ENCODE peak calls at places on chromosomes 1 and 21, in four cellular contexts. One of them, this sample, is unnamed.

GRCh38 chr1:94709891-94710581 is 110.1 kb upstream of the SLC44A3 start:
- DNase-seq in HEK293T: no peak
- DNase-seq in K562: no peak
- DNase-seq in HepG2: no peak
- DNase-seq in this sample: no peak

GRCh38 chr1:215526147-215526845 is 40.8 kb upstream of the KCTD3 start:
- DNase-seq in HEK293T: peak; percentile 39
- DNase-seq in K562: peak; percentile 42
- DNase-seq in HepG2: peak; percentile 45
- DNase-seq in this sample: peak; percentile 15

GRCh38 chr1:184882649-184883303 is 91.5 kb downstream of the NIBAN1 start:
- DNase-seq in HEK293T: no peak
- DNase-seq in K562: no peak
- DNase-seq in HepG2: no peak
- DNase-seq in this sample: no peak

GRCh38 chr1:161885013-161885412 is 118.9 kb downstream of the ATF6 start:
- DNase-seq in HEK293T: peak; percentile 18
- DNase-seq in K562: no peak
- DNase-seq in HepG2: no peak
- DNase-seq in this sample: no peak

GRCh38 chr1:166464333-166464732 is 297.5 kb upstream of the FAM78B start:
- DNase-seq in HEK293T: no peak
- DNase-seq in K562: no peak
- DNase-seq in HepG2: no peak
- DNase-seq in this sample: no peak

GRCh38 chr21:32463889-32464300 is 51.4 kb downstream of the EVA1C start:
- DNase-seq in HEK293T: no peak
- DNase-seq in K562: no peak
- DNase-seq in HepG2: peak; percentile 82
- DNase-seq in this sample: no peak

GRCh38 chr1:32715901-32716311 is 13.3 kb upstream of the SYNC start:
- DNase-seq in HEK293T: no peak
- DNase-seq in K562: no peak
- DNase-seq in HepG2: no peak
- DNase-seq in this sample: no peak

GRCh38 chr1:232752365-232752764 is 52.9 kb upstream of the MAP10 start:
- DNase-seq in HEK293T: no peak
- DNase-seq in K562: no peak
- DNase-seq in HepG2: no peak
- DNase-seq in this sample: no peak

GRCh38 chr21:41662161-41662560 is 104.7 kb downstream of the RIPK4 start:
- DNase-seq in HEK293T: no peak
- DNase-seq in K562: no peak
- DNase-seq in HepG2: no peak
- DNase-seq in this sample: no peak

GRCh38 chr1:202821467-202821866 is 10.7 kb downstream of the PCAT6 start:
- DNase-seq in HEK293T: no peak
- DNase-seq in K562: no peak
- DNase-seq in HepG2: no peak
- DNase-seq in this sample: no peak

GRCh38 chr1:39266269-39266668 is 61.8 kb downstream of the MACF1 start:
- DNase-seq in HEK293T: peak; percentile 14
- DNase-seq in K562: no peak
- DNase-seq in HepG2: no peak
- DNase-seq in this sample: no peak
- TF ChIP-seq FOXM1 in HEK293T: no peak
- TF ChIP-seq FOXM1 in K562: no peak
- TF ChIP-seq FOXM1 in HepG2: no peak
- TF ChIP-seq FOXM1 in this sample: no peak

GRCh38 chr1:48025076-48025475 is 27.9 kb upstream of the TRABD2B start:
- DNase-seq in HEK293T: no peak
- DNase-seq in K562: no peak
- DNase-seq in HepG2: no peak
- DNase-seq in this sample: no peak
- TF ChIP-seq FOXM1 in HEK293T: no peak
- TF ChIP-seq FOXM1 in K562: no peak
- TF ChIP-seq FOXM1 in HepG2: no peak
- TF ChIP-seq FOXM1 in this sample: no peak

GRCh38 chr21:46150073-46150472 is 5.3 kb downstream of the FTCD start:
- DNase-seq in HEK293T: no peak
- DNase-seq in K562: no peak
- DNase-seq in HepG2: no peak
- DNase-seq in this sample: no peak
- TF ChIP-seq FOXM1 in HEK293T: no peak
- TF ChIP-seq FOXM1 in K562: no peak
- TF ChIP-seq FOXM1 in HepG2: no peak
- TF ChIP-seq FOXM1 in this sample: no peak

DNA sequence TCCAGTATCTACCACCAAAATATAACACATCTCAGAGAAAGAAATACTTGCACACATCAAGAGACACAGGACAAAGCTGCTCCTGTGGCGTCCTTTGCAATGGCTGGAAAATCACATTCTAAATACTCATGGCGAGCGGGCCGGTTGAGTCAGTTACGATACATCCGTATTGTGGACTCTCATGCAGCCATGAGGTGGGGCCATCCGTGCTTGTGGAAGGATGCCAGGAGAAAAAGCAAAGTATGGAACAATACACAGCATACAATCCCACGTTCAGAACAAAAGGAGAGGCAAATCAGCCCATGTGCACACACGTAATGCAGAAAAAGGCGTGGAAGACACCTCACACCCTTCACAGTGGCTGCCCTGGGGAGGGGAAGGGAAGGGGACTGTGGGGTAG is 13.1 kb downstream of the ATP13A2 start:
- DNase-seq in HEK293T: no peak
- DNase-seq in K562: no peak
- DNase-seq in HepG2: no peak
- DNase-seq in this sample: peak; percentile 16
- TF ChIP-seq FOXM1 in HEK293T: no peak
- TF ChIP-seq FOXM1 in K562: no peak
- TF ChIP-seq FOXM1 in HepG2: no peak
- TF ChIP-seq FOXM1 in this sample: no peak

GRCh38 chr1:181062800-181063428 is 25.6 kb upstream of the IER5 start:
- DNase-seq in HEK293T: no peak
- DNase-seq in K562: no peak
- DNase-seq in HepG2: no peak
- DNase-seq in this sample: no peak
- TF ChIP-seq FOXM1 in HEK293T: no peak
- TF ChIP-seq FOXM1 in K562: no peak
- TF ChIP-seq FOXM1 in HepG2: no peak
- TF ChIP-seq FOXM1 in this sample: no peak

GRCh38 chr1:220529530-220529920 is 1.6 kb downstream of the MARK1 start:
- DNase-seq in HEK293T: no peak
- DNase-seq in K562: no peak
- DNase-seq in HepG2: no peak
- DNase-seq in this sample: no peak

GRCh38 chr1:220527279-220528048 is 472 bp upstream of the MARK1 start:
- DNase-seq in HEK293T: peak; percentile 22
- DNase-seq in K562: no peak
- DNase-seq in HepG2: no peak
- DNase-seq in this sample: peak; percentile 52

GRCh38 chr1:220528049-220528678 is at the start of gene MARK1:
- DNase-seq in HEK293T: peak; percentile 82
- DNase-seq in K562: peak; percentile 20
- DNase-seq in HepG2: no peak
- DNase-seq in this sample: peak; percentile 88

GRCh38 chr1:220526294-220526693 is 1.6 kb upstream of the MARK1 start:
- DNase-seq in HEK293T: no peak
- DNase-seq in K562: no peak
- DNase-seq in HepG2: peak; percentile 10
- DNase-seq in this sample: peak; percentile 28

DNA sequence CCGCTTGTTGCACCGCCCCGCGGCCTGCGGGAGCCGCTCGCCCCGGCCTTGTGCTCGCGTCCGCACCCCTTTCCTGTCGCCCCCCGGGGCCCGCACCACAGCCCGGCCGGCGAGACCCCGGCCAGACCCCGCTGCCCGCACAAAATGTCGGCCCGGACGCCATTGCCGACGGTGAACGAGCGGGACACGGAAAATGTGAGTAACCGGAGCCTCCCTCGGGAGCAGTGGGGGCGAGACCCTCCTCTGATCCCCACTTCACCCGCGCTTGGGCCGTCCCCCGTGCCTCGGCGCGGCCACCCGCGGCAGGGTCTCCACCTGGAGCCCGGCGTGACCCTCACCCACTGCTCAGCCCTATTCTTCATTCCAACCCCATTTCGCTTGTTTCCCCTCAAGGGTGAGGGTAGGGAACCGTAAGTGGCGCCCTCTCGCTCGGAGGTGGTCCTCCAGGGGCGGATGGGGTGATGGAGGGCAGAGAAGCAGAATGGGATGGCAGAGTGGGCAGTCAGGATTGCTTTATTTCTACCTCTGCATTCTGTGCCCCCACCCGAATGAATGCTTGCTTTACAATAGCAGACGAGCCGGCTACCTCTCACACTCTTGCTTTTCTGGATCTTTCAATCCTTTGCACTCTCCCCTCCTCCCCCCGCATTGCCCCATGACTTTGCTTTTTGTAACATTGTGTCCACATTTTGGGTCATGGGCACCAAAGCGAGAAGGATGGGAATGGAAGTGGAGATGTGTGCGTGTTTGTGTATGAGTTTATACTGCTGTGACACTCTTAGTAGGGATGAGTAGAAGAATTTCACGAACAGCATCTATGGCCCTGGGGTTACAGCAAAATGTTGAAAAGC is 968 bp downstream of the MARK1 start:
- DNase-seq in HEK293T: peak; percentile 21
- DNase-seq in K562: no peak
- DNase-seq in HepG2: no peak
- DNase-seq in this sample: no peak
- TF ChIP-seq FOXM1 in HEK293T: no peak
- TF ChIP-seq FOXM1 in K562: no peak
- TF ChIP-seq FOXM1 in HepG2: no peak
- TF ChIP-seq FOXM1 in this sample: no peak

DNA sequence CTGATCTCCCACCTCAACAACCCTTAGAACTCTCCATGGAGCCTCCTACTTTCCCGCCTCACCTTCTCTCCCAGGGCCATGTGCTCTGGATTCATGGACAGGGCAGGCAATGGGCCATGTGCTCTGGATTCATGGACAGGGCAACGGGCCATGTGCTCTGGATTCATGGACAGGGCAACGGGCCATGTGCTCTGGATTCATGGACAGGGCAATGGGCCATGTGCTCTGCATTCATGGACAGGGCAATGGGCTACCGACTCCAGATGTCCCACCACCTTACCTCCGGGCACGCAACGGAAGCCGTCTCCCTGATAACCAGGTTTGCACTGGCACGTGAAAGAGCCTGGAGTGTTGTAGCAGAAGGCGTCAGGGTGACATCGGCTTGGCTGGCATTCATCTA is 53.2 kb downstream of the NID1 start:
- DNase-seq in HEK293T: no peak
- DNase-seq in K562: no peak
- DNase-seq in HepG2: no peak
- DNase-seq in this sample: no peak
- TF ChIP-seq FOXM1 in HEK293T: no peak
- TF ChIP-seq FOXM1 in K562: no peak
- TF ChIP-seq FOXM1 in HepG2: no peak
- TF ChIP-seq FOXM1 in this sample: no peak

GRCh38 chr1:26181586-26182371 is 4.5 kb downstream of the CNKSR1 start:
- DNase-seq in HEK293T: no peak
- DNase-seq in K562: no peak
- DNase-seq in HepG2: no peak
- DNase-seq in this sample: no peak

GRCh38 chr1:26182372-26182675 is 5.0 kb downstream of the CNKSR1 start:
- DNase-seq in HEK293T: no peak
- DNase-seq in K562: no peak
- DNase-seq in HepG2: no peak
- DNase-seq in this sample: no peak

GRCh38 chr1:26184086-26184485 is 6.3 kb upstream of the CATSPER4 start:
- DNase-seq in HEK293T: no peak
- DNase-seq in K562: no peak
- DNase-seq in HepG2: no peak
- DNase-seq in this sample: no peak

GRCh38 chr1:26187882-26188281 is 2.5 kb upstream of the CATSPER4 start:
- DNase-seq in HEK293T: no peak
- DNase-seq in K562: no peak
- DNase-seq in HepG2: no peak
- DNase-seq in this sample: no peak

DNA sequence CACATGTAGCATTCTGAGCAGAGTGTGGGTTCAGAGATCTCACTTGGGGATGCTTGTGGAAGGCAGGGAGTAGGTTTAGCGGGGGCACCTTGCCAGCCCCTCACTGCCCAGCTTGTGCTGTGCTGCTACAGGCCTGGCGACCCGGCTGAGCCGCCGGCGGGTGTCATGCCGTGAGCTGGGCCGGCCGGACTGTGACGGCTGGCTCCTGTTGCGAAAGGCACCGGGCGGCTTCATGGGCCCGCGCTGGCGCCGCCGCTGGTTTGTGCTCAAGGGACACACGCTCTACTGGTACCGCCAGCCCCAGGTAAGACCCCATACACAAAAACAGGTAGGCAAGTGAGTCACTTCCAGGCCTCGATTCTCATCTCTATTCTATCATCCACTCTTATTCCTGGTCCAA is 5.5 kb upstream of the CATSPER4 start:
- DNase-seq in HEK293T: no peak
- DNase-seq in K562: no peak
- DNase-seq in HepG2: no peak
- DNase-seq in this sample: no peak
- TF ChIP-seq FOXM1 in HEK293T: no peak
- TF ChIP-seq FOXM1 in K562: no peak
- TF ChIP-seq FOXM1 in HepG2: no peak
- TF ChIP-seq FOXM1 in this sample: no peak

DNA sequence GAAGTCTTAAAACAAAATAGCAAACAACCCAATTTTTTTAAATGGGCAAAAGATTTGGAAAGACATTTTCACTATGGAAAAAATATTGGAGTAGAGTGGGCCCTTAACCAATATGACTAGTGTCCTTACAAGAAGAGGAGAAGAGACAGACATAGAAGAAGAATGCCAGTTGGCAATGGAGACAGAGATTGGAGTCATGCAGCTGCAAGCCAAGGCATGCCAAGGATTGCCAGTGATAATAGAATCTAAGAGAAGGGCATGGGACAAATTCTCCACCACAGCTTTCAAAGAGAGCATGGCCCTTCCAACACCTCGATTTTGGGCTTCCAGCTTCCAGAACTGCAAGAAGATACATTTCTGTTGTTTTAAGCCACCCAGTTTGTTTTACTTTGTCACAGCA is 92.7 kb downstream of the RGS2 start:
- DNase-seq in HEK293T: no peak
- DNase-seq in K562: no peak
- DNase-seq in HepG2: no peak
- DNase-seq in this sample: no peak
- TF ChIP-seq FOXM1 in HEK293T: no peak
- TF ChIP-seq FOXM1 in K562: no peak
- TF ChIP-seq FOXM1 in HepG2: no peak
- TF ChIP-seq FOXM1 in this sample: no peak

GRCh38 chr1:61397915-61398314 is 315.6 kb downstream of the NFIA start:
- DNase-seq in HEK293T: no peak
- DNase-seq in K562: no peak
- DNase-seq in HepG2: no peak
- DNase-seq in this sample: no peak
- TF ChIP-seq FOXM1 in HEK293T: no peak
- TF ChIP-seq FOXM1 in K562: no peak
- TF ChIP-seq FOXM1 in HepG2: no peak
- TF ChIP-seq FOXM1 in this sample: no peak